ENCODE peak calls at places on chromosomes 7 and 10, in five cellular contexts. J, N, P, T and F are unnamed samples.

GRCh38 chr7:55019691-55020480 is 1.1 kb downstream of the EGFR start:
- DNase-seq in J (peak), N (peak), P (peak), T (peak), F (no peak)

GRCh38 chr10:96043895-96044580 is 655 bp downstream of the CCNJ start:
- DNase-seq in J (peak), N (peak), P (peak), T (peak), F (no peak)

GRCh38 chr10:4407783-4408182 is 418.2 kb upstream of the AKR1E2 start:
- DNase-seq in J (no peak), N (no peak), P (no peak), T (peak), F (no peak)

GRCh38 chr10:3445688-3446087 is 273.1 kb upstream of the PITRM1 start:
- DNase-seq in J (no peak), N (no peak), P (no peak), T (no peak), F (no peak)

GRCh38 chr10:126872768-126873167 is 32.5 kb upstream of the DOCK1 start:
- DNase-seq in J (peak), N (no peak), P (no peak), T (no peak), F (no peak)

GRCh38 chr10:60735244-60735643 is 43.0 kb upstream of the CDK1 start:
- DNase-seq in J (no peak), N (peak), P (no peak), T (peak), F (no peak)

GRCh38 chr7:7521259-7521658 is 14.4 kb downstream of the COL28A1 start:
- DNase-seq in J (no peak), N (no peak), P (no peak), T (no peak), F (no peak)

GRCh38 chr7:101527844-101528667 is 101.0 kb downstream of the MYL10 start:
- DNase-seq in J (no peak), N (no peak), P (no peak), T (peak), F (no peak)

GRCh38 chr7:155387066-155387620 is 70.8 kb upstream of the EN2 start:
- DNase-seq in J (no peak), N (no peak), P (no peak), T (no peak), F (no peak)

GRCh38 chr7:151251328-151251925 is 2.9 kb upstream of the SMARCD3 start:
- DNase-seq in J (peak), N (peak), P (no peak), T (no peak), F (peak)

GRCh38 chr10:31320179-31320597 is 1.2 kb downstream of the ZEB1 start:
- DNase-seq in J (peak), N (peak), P (peak), T (peak), F (no peak)

GRCh38 chr10:293636-294035 is 158.4 kb downstream of the ZMYND11 start:
- DNase-seq in J (no peak), N (no peak), P (no peak), T (no peak), F (no peak)

GRCh38 chr7:24390376-24391157 is 106.6 kb downstream of the NPY start:
- DNase-seq in J (no peak), N (no peak), P (no peak), T (no peak), F (no peak)

GRCh38 chr7:24392774-24393173 is 108.8 kb downstream of the NPY start:
- DNase-seq in J (no peak), N (no peak), P (no peak), T (no peak), F (no peak)

GRCh38 chr7:24395512-24395911 is 111.5 kb downstream of the NPY start:
- DNase-seq in J (no peak), N (no peak), P (no peak), T (no peak), F (no peak)
- H3K4me3 ChIP-seq in J (no peak), N (no peak), P (no peak), T (no peak), F (no peak)

GRCh38 chr7:76364198-76364584 is 5.4 kb upstream of the YWHAG start:
- DNase-seq in J (no peak), N (no peak), P (no peak), T (peak), F (no peak)
- H3K4me3 ChIP-seq in J (no peak), N (no peak), P (no peak), T (no peak), F (no peak)

DNA sequence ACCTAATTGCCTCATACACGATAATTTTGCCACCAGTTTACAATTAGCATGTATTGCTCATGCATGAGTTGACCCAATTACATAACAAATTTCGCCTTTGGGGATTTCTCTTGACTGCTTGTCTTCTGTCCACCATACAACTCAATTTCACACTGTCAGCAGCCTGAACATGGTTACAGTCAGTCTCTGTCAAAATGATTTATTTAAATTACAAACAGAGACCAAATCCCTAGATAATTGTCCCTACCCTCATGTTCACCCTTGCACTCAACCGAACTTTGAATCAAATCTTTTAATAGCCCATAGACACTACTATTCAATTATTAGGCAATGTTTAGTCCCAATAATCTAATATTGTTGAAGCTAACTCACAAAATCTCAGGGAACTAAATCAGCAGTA is 59.7 kb upstream of the NEBL start:
- DNase-seq in J (no peak), N (no peak), P (no peak), T (no peak), F (no peak)
- H3K4me3 ChIP-seq in J (no peak), N (no peak), P (no peak), T (no peak), F (no peak)

DNA sequence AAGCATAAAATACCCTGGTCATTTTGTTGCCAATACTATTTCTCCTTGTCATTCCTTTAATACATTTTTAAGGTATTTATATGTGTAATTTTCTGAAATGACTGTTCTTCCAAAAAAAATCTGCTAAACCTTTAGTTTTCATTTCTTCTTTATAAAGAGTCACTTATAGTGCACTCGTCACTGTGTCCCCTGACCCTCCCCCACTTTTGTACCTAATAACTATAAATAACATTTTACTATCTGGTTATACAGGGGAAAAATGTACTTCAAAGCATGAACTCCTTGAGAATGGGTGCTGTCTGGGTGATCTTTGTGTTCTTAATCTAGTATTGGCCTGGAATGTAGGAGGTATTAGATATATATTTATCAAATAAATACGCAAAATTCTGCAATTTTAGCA is 31.1 kb downstream of the RTKN2 start:
- DNase-seq in J (no peak), N (no peak), P (no peak), T (no peak), F (no peak)
- H3K4me3 ChIP-seq in J (no peak), N (no peak), P (no peak), T (no peak), F (no peak)

GRCh38 chr7:95396136-95397032 is at the start of gene PON3:
- DNase-seq in J (no peak), N (peak), P (peak), T (no peak), F (no peak)
- H3K4me3 ChIP-seq in J (no peak), N (peak), P (peak), T (no peak), F (no peak)

DNA sequence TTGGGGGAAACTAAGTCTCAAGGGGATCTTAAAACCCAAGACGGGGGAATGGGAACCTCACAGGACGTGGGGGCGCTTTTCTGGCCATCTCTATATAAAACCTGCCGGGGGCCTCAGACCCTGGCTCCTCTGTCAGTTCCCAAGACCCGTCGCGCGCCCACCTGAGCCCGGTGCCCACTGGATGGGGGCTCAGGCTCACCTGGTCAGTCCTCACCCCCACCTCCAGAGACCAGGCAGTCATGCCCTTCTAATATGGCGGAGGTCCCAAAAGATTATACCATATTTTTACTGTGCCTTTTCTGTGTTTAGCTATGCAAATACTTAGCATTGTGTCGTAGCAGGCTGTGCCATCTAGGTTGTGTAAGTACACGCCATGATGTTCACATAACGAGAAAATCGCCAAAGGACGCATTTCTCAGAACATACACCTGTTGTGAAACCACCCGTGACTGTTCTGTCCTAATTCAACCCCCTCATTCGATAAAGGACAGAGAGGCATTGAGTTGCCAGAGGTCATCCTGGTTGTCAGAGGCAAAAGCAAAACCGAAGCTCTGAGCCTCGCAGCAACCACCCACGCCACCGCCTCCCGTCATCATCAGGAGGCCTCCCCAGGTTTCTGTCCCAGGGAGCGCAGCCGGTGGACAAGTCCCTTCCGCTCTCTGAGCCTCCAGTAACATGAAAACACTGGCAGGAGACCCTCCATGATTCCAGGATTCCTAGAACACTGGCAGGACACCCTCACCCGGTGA is 28.9 kb downstream of the OAT start:
- DNase-seq in J (no peak), N (no peak), P (no peak), T (no peak), F (no peak)
- H3K4me3 ChIP-seq in J (no peak), N (peak), P (no peak), T (peak), F (peak)

DNA sequence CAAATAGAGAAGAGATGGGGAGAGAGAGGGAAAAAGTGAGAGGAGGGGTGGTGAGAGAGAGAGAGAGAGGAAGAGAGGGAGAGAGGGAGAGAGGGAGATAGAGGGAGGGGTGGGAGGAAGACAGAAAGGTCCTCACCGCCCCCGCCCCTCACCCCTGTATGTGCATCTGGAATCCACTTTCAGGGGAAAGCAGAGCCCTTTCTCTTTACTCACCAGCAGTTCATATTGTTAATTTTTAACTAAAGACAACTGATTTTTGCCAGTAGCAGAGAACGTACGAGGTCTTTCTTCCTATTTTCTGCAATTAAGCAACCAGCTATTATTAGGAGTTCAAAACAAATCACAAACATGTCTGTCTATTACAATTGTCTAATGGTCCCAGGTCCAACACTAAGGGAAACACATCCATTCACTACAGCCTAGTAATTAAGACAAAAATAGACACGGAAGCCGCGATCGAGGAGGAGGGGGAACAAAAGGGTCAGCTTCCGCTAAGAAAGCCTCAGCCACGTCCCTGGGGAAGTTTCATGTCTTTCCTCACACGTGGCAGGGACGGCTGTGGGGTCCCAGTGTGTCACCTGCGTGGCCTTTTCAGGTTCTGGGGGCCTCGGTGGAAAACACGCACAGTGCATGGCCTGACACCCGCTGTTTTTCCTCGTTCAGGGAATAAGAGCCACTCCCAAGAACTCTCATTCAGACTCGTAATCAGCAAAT is 572.1 kb downstream of the PTPRN2 start:
- DNase-seq in J (no peak), N (no peak), P (no peak), T (no peak), F (no peak)
- H3K4me3 ChIP-seq in J (peak), N (peak), P (no peak), T (no peak), F (no peak)

DNA sequence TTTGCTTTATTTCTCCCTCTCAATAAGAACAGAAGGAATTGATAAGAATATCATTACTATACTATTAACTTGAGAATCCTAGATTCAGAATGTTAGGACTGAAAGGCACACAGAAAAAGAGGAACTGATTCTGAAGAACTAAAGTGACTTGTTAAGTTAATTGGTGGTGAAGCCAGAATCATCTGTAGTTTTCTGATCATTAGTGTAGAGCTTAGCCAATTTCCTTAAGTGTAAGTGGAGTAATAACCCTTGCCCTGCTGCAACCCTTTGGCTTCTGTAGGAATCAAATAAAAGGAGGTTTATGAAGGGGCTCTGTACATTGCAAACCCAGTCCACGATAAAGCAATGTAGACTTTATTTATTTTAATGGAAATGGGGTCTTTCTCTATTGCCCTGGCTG is 1186.0 kb downstream of the SORCS3 start:
- DNase-seq in J (no peak), N (no peak), P (no peak), T (no peak), F (no peak)
- H3K4me3 ChIP-seq in J (no peak), N (no peak), P (no peak), T (no peak), F (no peak)

DNA sequence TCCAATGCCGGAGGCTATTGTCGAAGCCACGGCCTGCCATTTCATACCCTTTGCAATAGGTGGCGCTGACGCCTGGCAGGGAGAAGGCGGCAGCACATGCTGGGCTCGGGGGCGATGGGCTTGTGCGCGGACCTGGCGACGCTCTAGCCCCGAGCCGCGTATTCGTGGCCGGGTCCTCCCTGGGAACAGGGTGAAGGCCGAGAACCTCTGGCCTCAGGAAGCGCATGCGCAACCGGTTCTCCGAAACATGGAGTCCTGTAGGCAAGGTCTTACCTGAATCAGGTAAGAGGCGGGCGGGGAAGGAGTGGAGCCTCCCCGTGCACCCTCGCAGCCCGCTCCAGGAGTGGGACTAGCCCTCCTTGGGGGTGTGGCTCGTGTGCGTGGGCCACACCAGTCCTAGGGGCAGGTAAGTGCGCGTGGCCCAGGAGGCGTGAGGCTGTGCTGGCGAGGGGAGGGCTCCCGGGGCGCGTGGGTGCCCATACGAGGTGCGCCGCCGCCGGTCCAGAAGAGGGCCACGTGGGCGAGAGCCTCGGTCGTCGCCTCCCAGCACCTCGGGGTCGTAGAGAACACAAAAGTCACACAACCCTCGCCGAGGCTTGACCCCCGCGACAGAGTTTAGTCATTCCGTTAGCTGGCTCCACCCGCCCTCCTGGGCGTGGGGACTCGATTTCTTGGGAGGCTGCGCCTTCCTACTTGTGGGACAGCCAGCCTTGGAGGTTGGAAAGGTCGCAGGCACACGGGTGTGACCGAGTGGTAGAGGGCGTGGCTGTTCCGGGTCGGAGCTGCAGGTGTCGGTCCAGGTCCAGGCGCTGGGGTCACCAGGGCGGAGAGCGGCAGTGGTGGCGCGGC is 5.5 kb upstream of the MEST start:
- DNase-seq in J (peak), N (peak), P (peak), T (peak), F (no peak)
- H3K4me3 ChIP-seq in J (peak), N (peak), P (peak), T (peak), F (no peak)